ENCODE peak calls at places on chromosome 20, in six cellular contexts. T is NCI-H460; A is T follicular helper cell; M is natural killer cell; U is effector memory CD8-positive, alpha-beta T cell; D is RPMI8226. W is an unnamed sample.
A peak's percentile ranks its signal among the peaks of the same experiment; 100 is the strongest.

GRCh38 chr20:6588296-6588695 is 179.2 kb upstream of the BMP2 start:
- DNase-seq in T (no peak), A (no peak), M (no peak), U (no peak), D (no peak), W (no peak)

GRCh38 chr20:22430746-22431168 is 153.6 kb downstream of the FOXA2 start:
- DNase-seq in T (no peak), A (no peak), M (no peak), U (no peak), D (no peak), W (no peak)

GRCh38 chr20:36573798-36574277 is 441 bp downstream of the TGIF2 start:
- DNase-seq in T (no peak), A (peak; percentile 26), M (no peak), U (no peak), D (peak; percentile 31), W (no peak)

GRCh38 chr20:61803416-61803902 is 262.2 kb downstream of the TAF4 start:
- DNase-seq in T (no peak), A (no peak), M (no peak), U (no peak), D (no peak), W (no peak)

GRCh38 chr20:20780127-20780822 is 67.8 kb upstream of the RALGAPA2 start:
- DNase-seq in T (no peak), A (no peak), M (peak; percentile 30), U (no peak), D (peak; percentile 50), W (peak; percentile 33)

GRCh38 chr20:59013959-59014608 is 5.1 kb upstream of the TUBB1 start:
- DNase-seq in T (no peak), A (no peak), M (peak; percentile 15), U (peak; percentile 14), D (peak; percentile 54), W (no peak)

GRCh38 chr20:8790442-8791074 is 278.3 kb upstream of the PLCB4 start:
- DNase-seq in T (peak; percentile 52), A (no peak), M (no peak), U (no peak), D (peak; percentile 54), W (no peak)

GRCh38 chr20:18057994-18058349 is 256 bp upstream of the OVOL2 start:
- DNase-seq in T (no peak), A (no peak), M (no peak), U (no peak), D (no peak), W (no peak)

GRCh38 chr20:9515761-9516657 is 1.6 kb downstream of the LAMP5 start:
- DNase-seq in T (no peak), A (no peak), M (no peak), U (no peak), D (no peak), W (peak; percentile 60)

GRCh38 chr20:50721881-50722281 is 9.5 kb upstream of the PARD6B start:
- DNase-seq in T (no peak), A (no peak), M (no peak), U (no peak), D (no peak), W (no peak)

GRCh38 chr20:23668477-23668951 is 20.3 kb downstream of the CST4 start:
- DNase-seq in T (peak; percentile 52), A (no peak), M (no peak), U (peak; percentile 21), D (peak; percentile 65), W (peak; percentile 76)

GRCh38 chr20:62627901-62628612 is 14.2 kb upstream of the SLCO4A1 start:
- DNase-seq in T (no peak), A (no peak), M (no peak), U (no peak), D (no peak), W (no peak)

GRCh38 chr20:16014436-16014835 is 558.8 kb downstream of the KIF16B start:
- DNase-seq in T (no peak), A (no peak), M (no peak), U (no peak), D (no peak), W (no peak)

GRCh38 chr20:33291830-33292355 is 8.9 kb downstream of the BPIFB1 start:
- DNase-seq in T (peak; percentile 22), A (peak; percentile 49), M (peak; percentile 65), U (peak; percentile 62), D (peak; percentile 69), W (peak; percentile 86)

GRCh38 chr20:62641749-62642665 is at the start of gene SLCO4A1:
- DNase-seq in T (peak; percentile 80), A (peak; percentile 76), M (peak; percentile 83), U (peak; percentile 81), D (peak; percentile 93), W (peak; percentile 66)

GRCh38 chr20:32153771-32154170 is 44.3 kb downstream of the TM9SF4 start:
- DNase-seq in T (no peak), A (no peak), M (no peak), U (no peak), D (no peak), W (no peak)

GRCh38 chr20:33408313-33408712 is 7.0 kb upstream of the CDK5RAP1 start:
- DNase-seq in T (no peak), A (no peak), M (no peak), U (no peak), D (no peak), W (no peak)

GRCh38 chr20:48564997-48565396 is 262.8 kb downstream of the PREX1 start:
- DNase-seq in T (no peak), A (no peak), M (no peak), U (no peak), D (no peak), W (no peak)

GRCh38 chr20:23879811-23880374 is 345 bp upstream of the CST5 start:
- DNase-seq in T (no peak), A (no peak), M (no peak), U (no peak), D (no peak), W (no peak)

GRCh38 chr20:62795023-62795761 is 1.1 kb upstream of the MRGBP start:
- DNase-seq in T (no peak), A (peak; percentile 45), M (peak; percentile 52), U (peak; percentile 53), D (peak; percentile 74), W (peak; percentile 65)

GRCh38 chr20:17790308-17790707 is 90.5 kb downstream of the BANF2 start:
- DNase-seq in T (no peak), A (no peak), M (no peak), U (no peak), D (no peak), W (no peak)

GRCh38 chr20:33945391-33946079 is 48.2 kb upstream of the RALY start:
- DNase-seq in T (no peak), A (no peak), M (no peak), U (no peak), D (no peak), W (no peak)

GRCh38 chr20:63740501-63741353 is 1.2 kb downstream of the SLC2A4RG start:
- DNase-seq in T (peak; percentile 74), A (peak; percentile 30), M (no peak), U (peak; percentile 34), D (peak; percentile 20), W (peak; percentile 83)

GRCh38 chr20:46367967-46368901 is 38.2 kb downstream of the ELMO2 start:
- DNase-seq in T (no peak), A (no peak), M (no peak), U (no peak), D (no peak), W (no peak)

GRCh38 chr20:19568128-19568527 is 189.9 kb upstream of the RIN2 start:
- DNase-seq in T (no peak), A (no peak), M (no peak), U (no peak), D (no peak), W (no peak)

GRCh38 chr20:62938105-62938888 is at the start of gene GID8:
- DNase-seq in T (no peak), A (peak; percentile 24), M (peak; percentile 62), U (peak; percentile 48), D (peak; percentile 61), W (no peak)

GRCh38 chr20:32614772-32615171 is 29.6 kb upstream of the NOL4L start:
- DNase-seq in T (no peak), A (no peak), M (no peak), U (no peak), D (no peak), W (no peak)

GRCh38 chr20:57450419-57450818 is 59.2 kb downstream of the RBM38 start:
- DNase-seq in T (no peak), A (no peak), M (no peak), U (no peak), D (peak; percentile 46), W (no peak)

GRCh38 chr20:23200914-23201313 is 114.8 kb upstream of the CD93 start:
- DNase-seq in T (peak; percentile 28), A (no peak), M (no peak), U (no peak), D (peak; percentile 64), W (peak; percentile 84)

GRCh38 chr20:46720019-46720418 is 10.6 kb downstream of the SLC2A10 start:
- DNase-seq in T (no peak), A (no peak), M (no peak), U (no peak), D (no peak), W (no peak)

GRCh38 chr20:10651227-10651990 is 22.4 kb downstream of the JAG1 start:
- DNase-seq in T (no peak), A (no peak), M (no peak), U (no peak), D (no peak), W (no peak)